ENCODE peak calls at places on chromosomes 13 and 19, in eight cellular contexts. One of them, this sample, is unnamed.

GRCh38 chr19:5586300-5587070 is 18.7 kb upstream of the TINCR start:
- DNase-seq in A549: no peak
- DNase-seq in HCT116: no peak
- DNase-seq in HepG2: no peak
- DNase-seq in K562: no peak
- DNase-seq in H1: no peak
- DNase-seq in endothelial cell of umbilical vein: no peak
- DNase-seq in GM12878: no peak
- DNase-seq in this sample: peak; percentile 27

GRCh38 chr19:53879145-53880037 is 2.6 kb upstream of the PRKCG start:
- DNase-seq in A549: peak; percentile 93
- DNase-seq in HCT116: no peak
- DNase-seq in HepG2: peak; percentile 86
- DNase-seq in K562: peak; percentile 89
- DNase-seq in H1: peak; percentile 92
- DNase-seq in endothelial cell of umbilical vein: peak; percentile 91
- DNase-seq in GM12878: no peak
- DNase-seq in this sample: peak; percentile 90

GRCh38 chr13:93280688-93281087 is 54.1 kb downstream of the GPC6 start:
- DNase-seq in A549: no peak
- DNase-seq in HCT116: no peak
- DNase-seq in HepG2: no peak
- DNase-seq in K562: no peak
- DNase-seq in H1: no peak
- DNase-seq in endothelial cell of umbilical vein: no peak
- DNase-seq in GM12878: no peak
- DNase-seq in this sample: no peak

GRCh38 chr13:80054806-80055205 is 286.1 kb downstream of the SPRY2 start:
- DNase-seq in A549: no peak
- DNase-seq in HCT116: no peak
- DNase-seq in HepG2: no peak
- DNase-seq in K562: no peak
- DNase-seq in H1: no peak
- DNase-seq in endothelial cell of umbilical vein: no peak
- DNase-seq in GM12878: no peak
- DNase-seq in this sample: no peak

GRCh38 chr13:113114511-113115362 is 7.9 kb upstream of the F10 start:
- DNase-seq in A549: no peak
- DNase-seq in HCT116: no peak
- DNase-seq in HepG2: no peak
- DNase-seq in K562: no peak
- DNase-seq in H1: no peak
- DNase-seq in endothelial cell of umbilical vein: no peak
- DNase-seq in GM12878: no peak
- DNase-seq in this sample: no peak

GRCh38 chr19:41478171-41478570 is 35.2 kb downstream of the ERICH4 start:
- DNase-seq in A549: no peak
- DNase-seq in HCT116: no peak
- DNase-seq in HepG2: no peak
- DNase-seq in K562: no peak
- DNase-seq in H1: no peak
- DNase-seq in endothelial cell of umbilical vein: peak; percentile 39
- DNase-seq in GM12878: no peak
- DNase-seq in this sample: no peak

GRCh38 chr13:28557725-28558124 is 62.8 kb upstream of the FLT1 start:
- DNase-seq in A549: no peak
- DNase-seq in HCT116: no peak
- DNase-seq in HepG2: no peak
- DNase-seq in K562: no peak
- DNase-seq in H1: no peak
- DNase-seq in endothelial cell of umbilical vein: no peak
- DNase-seq in GM12878: no peak
- DNase-seq in this sample: no peak

GRCh38 chr19:861099-861755 is 1.8 kb downstream of the CFD start:
- DNase-seq in A549: no peak
- DNase-seq in HCT116: no peak
- DNase-seq in HepG2: no peak
- DNase-seq in K562: no peak
- DNase-seq in H1: no peak
- DNase-seq in endothelial cell of umbilical vein: no peak
- DNase-seq in GM12878: no peak
- DNase-seq in this sample: no peak

GRCh38 chr13:84998681-84999080 is 800.5 kb downstream of the SLITRK6 start:
- DNase-seq in A549: no peak
- DNase-seq in HCT116: no peak
- DNase-seq in HepG2: no peak
- DNase-seq in K562: no peak
- DNase-seq in H1: no peak
- DNase-seq in endothelial cell of umbilical vein: no peak
- DNase-seq in GM12878: no peak
- DNase-seq in this sample: no peak

GRCh38 chr19:52120286-52120685 is 19.5 kb downstream of the ZNF616 start:
- DNase-seq in A549: no peak
- DNase-seq in HCT116: no peak
- DNase-seq in HepG2: no peak
- DNase-seq in K562: no peak
- DNase-seq in H1: no peak
- DNase-seq in endothelial cell of umbilical vein: no peak
- DNase-seq in GM12878: no peak
- DNase-seq in this sample: no peak

GRCh38 chr13:108083056-108083455 is 132.3 kb downstream of the LIG4 start:
- DNase-seq in A549: no peak
- DNase-seq in HCT116: no peak
- DNase-seq in HepG2: no peak
- DNase-seq in K562: no peak
- DNase-seq in H1: no peak
- DNase-seq in endothelial cell of umbilical vein: peak; percentile 1
- DNase-seq in GM12878: no peak
- DNase-seq in this sample: no peak

GRCh38 chr13:85853901-85854663 is 54.9 kb upstream of the SLITRK6 start:
- DNase-seq in A549: no peak
- DNase-seq in HCT116: no peak
- DNase-seq in HepG2: no peak
- DNase-seq in K562: no peak
- DNase-seq in H1: no peak
- DNase-seq in endothelial cell of umbilical vein: no peak
- DNase-seq in GM12878: no peak
- DNase-seq in this sample: no peak

GRCh38 chr13:32647926-32648325 is 61.7 kb downstream of the PDS5B start:
- DNase-seq in A549: no peak
- DNase-seq in HCT116: no peak
- DNase-seq in HepG2: no peak
- DNase-seq in K562: no peak
- DNase-seq in H1: no peak
- DNase-seq in endothelial cell of umbilical vein: no peak
- DNase-seq in GM12878: no peak
- DNase-seq in this sample: no peak

GRCh38 chr13:85509512-85509911 is 289.7 kb downstream of the SLITRK6 start:
- DNase-seq in A549: no peak
- DNase-seq in HCT116: no peak
- DNase-seq in HepG2: no peak
- DNase-seq in K562: no peak
- DNase-seq in H1: no peak
- DNase-seq in endothelial cell of umbilical vein: no peak
- DNase-seq in GM12878: no peak
- DNase-seq in this sample: no peak

GRCh38 chr19:55390461-55390880 is 4.7 kb downstream of the RPL28 start:
- DNase-seq in A549: no peak
- DNase-seq in HCT116: no peak
- DNase-seq in HepG2: no peak
- DNase-seq in K562: peak; percentile 83
- DNase-seq in H1: no peak
- DNase-seq in endothelial cell of umbilical vein: no peak
- DNase-seq in GM12878: no peak
- DNase-seq in this sample: no peak

GRCh38 chr13:113960276-113960948 is 13.5 kb downstream of the C13orf46 start:
- DNase-seq in A549: no peak
- DNase-seq in HCT116: no peak
- DNase-seq in HepG2: no peak
- DNase-seq in K562: no peak
- DNase-seq in H1: no peak
- DNase-seq in endothelial cell of umbilical vein: no peak
- DNase-seq in GM12878: no peak
- DNase-seq in this sample: no peak

GRCh38 chr19:53809518-53810186 is 14.5 kb downstream of the NLRP12 start:
- DNase-seq in A549: no peak
- DNase-seq in HCT116: no peak
- DNase-seq in HepG2: no peak
- DNase-seq in K562: peak; percentile 57
- DNase-seq in H1: peak; percentile 58
- DNase-seq in endothelial cell of umbilical vein: peak; percentile 60
- DNase-seq in GM12878: no peak
- DNase-seq in this sample: peak; percentile 73

GRCh38 chr19:755063-755462 is 4.2 kb downstream of the MISP start:
- DNase-seq in A549: no peak
- DNase-seq in HCT116: no peak
- DNase-seq in HepG2: no peak
- DNase-seq in K562: no peak
- DNase-seq in H1: no peak
- DNase-seq in endothelial cell of umbilical vein: no peak
- DNase-seq in GM12878: no peak
- DNase-seq in this sample: no peak

GRCh38 chr13:36920612-36921185 is 661 bp upstream of the SMAD9 start:
- DNase-seq in A549: no peak
- DNase-seq in HCT116: no peak
- DNase-seq in HepG2: no peak
- DNase-seq in K562: no peak
- DNase-seq in H1: no peak
- DNase-seq in endothelial cell of umbilical vein: peak; percentile 10
- DNase-seq in GM12878: no peak
- DNase-seq in this sample: no peak

GRCh38 chr13:93771782-93772181 is 545.2 kb downstream of the GPC6 start:
- DNase-seq in A549: no peak
- DNase-seq in HCT116: no peak
- DNase-seq in HepG2: no peak
- DNase-seq in K562: no peak
- DNase-seq in H1: no peak
- DNase-seq in endothelial cell of umbilical vein: no peak
- DNase-seq in GM12878: no peak
- DNase-seq in this sample: no peak

GRCh38 chr13:59856281-59856810 is 307.4 kb downstream of the DIAPH3 start:
- DNase-seq in A549: no peak
- DNase-seq in HCT116: no peak
- DNase-seq in HepG2: no peak
- DNase-seq in K562: no peak
- DNase-seq in H1: no peak
- DNase-seq in endothelial cell of umbilical vein: peak; percentile 17
- DNase-seq in GM12878: no peak
- DNase-seq in this sample: no peak

GRCh38 chr13:106986033-106986484 is 418.1 kb upstream of the ARGLU1 start:
- DNase-seq in A549: no peak
- DNase-seq in HCT116: no peak
- DNase-seq in HepG2: no peak
- DNase-seq in K562: no peak
- DNase-seq in H1: peak; percentile 10
- DNase-seq in endothelial cell of umbilical vein: no peak
- DNase-seq in GM12878: no peak
- DNase-seq in this sample: no peak

GRCh38 chr13:38684714-38685113 is 2.2 kb upstream of the FREM2 start:
- DNase-seq in A549: no peak
- DNase-seq in HCT116: no peak
- DNase-seq in HepG2: no peak
- DNase-seq in K562: no peak
- DNase-seq in H1: no peak
- DNase-seq in endothelial cell of umbilical vein: no peak
- DNase-seq in GM12878: no peak
- DNase-seq in this sample: no peak

GRCh38 chr13:52374873-52375411 is 31.0 kb downstream of the THSD1 start:
- DNase-seq in A549: no peak
- DNase-seq in HCT116: no peak
- DNase-seq in HepG2: no peak
- DNase-seq in K562: no peak
- DNase-seq in H1: no peak
- DNase-seq in endothelial cell of umbilical vein: peak; percentile 10
- DNase-seq in GM12878: no peak
- DNase-seq in this sample: no peak
- H3K4me3 ChIP-seq in A549: no peak overlapping the region
- H3K4me3 ChIP-seq in HCT116: no peak overlapping the region
- H3K4me3 ChIP-seq in HepG2: no peak overlapping the region
- H3K4me3 ChIP-seq in K562: no peak overlapping the region
- H3K4me3 ChIP-seq in H1: no peak overlapping the region
- H3K4me3 ChIP-seq in endothelial cell of umbilical vein: no peak overlapping the region
- H3K4me3 ChIP-seq in GM12878: no peak overlapping the region
- H3K4me3 ChIP-seq in this sample: no peak overlapping the region

GRCh38 chr13:52968074-52968700 is 60.4 kb upstream of the OLFM4 start:
- DNase-seq in A549: peak; percentile 44
- DNase-seq in HCT116: peak; percentile 54
- DNase-seq in HepG2: peak; percentile 60
- DNase-seq in K562: peak; percentile 71
- DNase-seq in H1: peak; percentile 90
- DNase-seq in endothelial cell of umbilical vein: peak; percentile 56
- DNase-seq in GM12878: peak; percentile 16
- DNase-seq in this sample: peak; percentile 70
- TF ChIP-seq MAX in A549: no peak
- TF ChIP-seq MAX in HCT116: no peak
- TF ChIP-seq MAX in HepG2: no peak
- TF ChIP-seq MAX in K562: no peak
- TF ChIP-seq MAX in H1: peak; percentile 65
- TF ChIP-seq MAX in endothelial cell of umbilical vein: no peak
- TF ChIP-seq MAX in GM12878: no peak
- TF ChIP-seq MAX in this sample: peak; percentile 26

GRCh38 chr13:55560331-55560730 is 1580.4 kb upstream of the PRR20A start:
- DNase-seq in A549: no peak
- DNase-seq in HCT116: no peak
- DNase-seq in HepG2: no peak
- DNase-seq in K562: no peak
- DNase-seq in H1: no peak
- DNase-seq in endothelial cell of umbilical vein: no peak
- DNase-seq in GM12878: no peak
- DNase-seq in this sample: no peak
- H3K4me3 ChIP-seq in A549: no peak overlapping the region
- H3K4me3 ChIP-seq in HCT116: no peak overlapping the region
- H3K4me3 ChIP-seq in HepG2: no peak overlapping the region
- H3K4me3 ChIP-seq in K562: no peak overlapping the region
- H3K4me3 ChIP-seq in H1: no peak overlapping the region
- H3K4me3 ChIP-seq in endothelial cell of umbilical vein: no peak overlapping the region
- H3K4me3 ChIP-seq in GM12878: no peak overlapping the region
- H3K4me3 ChIP-seq in this sample: no peak overlapping the region

DNA sequence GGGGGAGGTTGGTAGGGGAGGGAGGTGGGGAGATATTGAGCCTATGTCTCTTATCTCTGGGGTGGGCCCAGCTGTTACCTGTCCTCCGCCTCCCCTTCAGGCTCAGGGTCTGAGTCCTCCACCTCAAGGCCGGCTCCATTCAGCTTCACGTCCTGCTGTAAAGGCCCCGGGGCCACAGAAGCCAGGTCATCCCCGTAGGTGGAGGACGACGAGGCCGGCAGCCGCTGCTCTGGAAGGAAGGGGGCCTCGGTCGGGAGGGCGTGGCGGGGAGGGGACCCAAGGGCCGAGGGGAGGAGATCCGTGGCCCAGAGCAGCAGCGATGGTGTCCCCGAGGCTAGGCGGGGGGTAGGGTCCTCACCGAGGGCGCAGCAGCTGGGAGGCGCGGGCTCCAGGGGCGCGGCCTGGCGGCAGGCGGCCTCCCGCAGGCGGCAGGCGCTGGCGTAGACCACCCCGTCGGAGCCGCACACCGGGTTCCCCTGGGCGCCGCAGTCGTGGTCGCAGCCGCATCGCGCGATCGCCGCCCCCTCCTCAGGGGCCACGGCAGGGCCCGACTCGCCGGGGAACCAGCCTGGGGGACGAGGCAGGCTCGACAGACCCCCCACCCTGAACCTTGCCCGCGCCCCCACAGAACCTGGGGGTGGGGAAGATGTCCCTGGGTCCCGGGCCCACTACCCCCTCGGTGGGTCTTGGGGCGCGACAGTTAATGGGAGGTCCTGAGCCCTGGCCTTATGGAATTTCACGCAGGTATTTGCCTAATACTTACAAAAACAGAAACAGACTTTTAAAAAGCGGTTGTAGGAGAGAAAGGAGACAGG is 7.5 kb downstream of the F2RL3 start:
- DNase-seq in A549: no peak
- DNase-seq in HCT116: no peak
- DNase-seq in HepG2: no peak
- DNase-seq in K562: peak; percentile 90
- DNase-seq in H1: no peak
- DNase-seq in endothelial cell of umbilical vein: peak; percentile 12
- DNase-seq in GM12878: no peak
- DNase-seq in this sample: peak; percentile 47
- TF ChIP-seq MAX in A549: no peak
- TF ChIP-seq MAX in HCT116: no peak
- TF ChIP-seq MAX in HepG2: no peak
- TF ChIP-seq MAX in K562: no peak
- TF ChIP-seq MAX in H1: no peak
- TF ChIP-seq MAX in endothelial cell of umbilical vein: no peak
- TF ChIP-seq MAX in GM12878: no peak
- TF ChIP-seq MAX in this sample: no peak

This sample was measured in NB4.